ENCODE peak calls at places on chromosomes 13 and 19, in eight cellular contexts. R, G, C, H, W, U, D and I are unnamed samples. For H3K4me1, the result is how much of the 10 kb centered on the place peaks cover.

GRCh38 chr19:19464339-19465098 is 50.8 kb downstream of the TSSK6 start:
- DNase-seq in U (no peak), H (no peak), R (no peak), W (peak), C (no peak), G (peak), D (no peak), I (no peak)

GRCh38 chr13:78606471-78607408 is 3.4 kb upstream of the POU4F1 start:
- DNase-seq in C (no peak), R (no peak), W (no peak), D (no peak), H (no peak), U (no peak), G (no peak), I (no peak)

GRCh38 chr19:40603071-40603718 is 2.0 kb downstream of the LTBP4 start:
- DNase-seq in D (no peak), R (no peak), C (peak), G (no peak), W (peak), H (no peak), U (no peak), I (no peak)

GRCh38 chr13:105030851-105031250 is 1504.6 kb downstream of the EFNB2 start:
- DNase-seq in U (no peak), C (no peak), R (no peak), H (no peak), D (no peak), W (no peak), G (no peak), I (no peak)

GRCh38 chr19:40466219-40467006 is at the start of gene SPTBN4:
- DNase-seq in R (peak), C (peak), W (no peak), H (peak), G (peak), D (no peak), U (peak), I (no peak)

GRCh38 chr19:15101479-15102082 is 5.6 kb upstream of the SYDE1 start:
- DNase-seq in C (peak), D (no peak), H (no peak), G (peak), W (peak), R (peak), U (no peak), I (peak)

GRCh38 chr13:41649659-41650058 is 192.3 kb downstream of the RGCC start:
- DNase-seq in G (no peak), D (no peak), C (no peak), R (no peak), H (no peak), U (no peak), W (peak), I (no peak)

GRCh38 chr13:51771418-51772104 is 32.4 kb downstream of the DHRS12 start:
- DNase-seq in D (no peak), G (peak), W (no peak), U (no peak), C (no peak), R (no peak), H (no peak), I (no peak)

GRCh38 chr19:8355631-8356402 is 8.1 kb upstream of the ANGPTL4 start:
- DNase-seq in H (peak), C (no peak), U (no peak), W (peak), G (peak), R (no peak), D (peak), I (no peak)

GRCh38 chr19:55305983-55306562 is 19.1 kb downstream of the TMEM150B start:
- DNase-seq in R (no peak), C (no peak), G (no peak), D (no peak), U (no peak), H (no peak), W (no peak), I (no peak)

GRCh38 chr19:50331187-50332013 is 2.2 kb upstream of the KCNC3 start:
- DNase-seq in H (peak), C (no peak), U (no peak), W (no peak), D (no peak), R (no peak), G (no peak), I (no peak)

GRCh38 chr19:16590876-16591802 is 18.9 kb upstream of the SLC35E1 start:
- DNase-seq in C (no peak), U (no peak), D (no peak), G (no peak), H (no peak), W (no peak), R (no peak), I (no peak)

GRCh38 chr13:114167445-114167844 is 11.6 kb upstream of the CFAP97D2 start:
- DNase-seq in D (no peak), C (no peak), H (no peak), G (peak), U (no peak), R (no peak), W (peak), I (no peak)

GRCh38 chr13:51347099-51347498 is 7.6 kb downstream of the SERPINE3 start:
- DNase-seq in D (no peak), W (no peak), C (no peak), R (no peak), H (no peak), G (no peak), U (no peak), I (no peak)

GRCh38 chr13:80742027-80742426 is 401.1 kb upstream of the SPRY2 start:
- DNase-seq in D (no peak), W (no peak), U (no peak), G (no peak), R (no peak), H (no peak), C (no peak), I (no peak)

GRCh38 chr19:1992759-1993260 is 22.7 kb downstream of the BTBD2 start:
- DNase-seq in R (no peak), U (no peak), D (no peak), G (no peak), H (no peak), C (peak), W (no peak), I (no peak)

GRCh38 chr19:16062789-16063188 is 13.5 kb upstream of the TPM4 start:
- DNase-seq in R (peak), G (peak), D (no peak), C (peak), H (no peak), U (peak), W (no peak), I (no peak)

GRCh38 chr19:10808937-10809655 is 26.9 kb downstream of the TMED1 start:
- DNase-seq in W (peak), G (no peak), U (no peak), D (no peak), C (no peak), R (no peak), H (no peak), I (no peak)

GRCh38 chr19:1116726-1117581 is 13.2 kb downstream of the GPX4 start:
- DNase-seq in U (no peak), W (no peak), G (no peak), H (no peak), R (no peak), C (no peak), D (no peak), I (no peak)

GRCh38 chr13:86269511-86269910 is 470.3 kb upstream of the SLITRK6 start:
- DNase-seq in R (no peak), G (no peak), C (no peak), D (no peak), H (no peak), U (no peak), W (no peak), I (no peak)

GRCh38 chr13:80029170-80029569 is 311.8 kb downstream of the SPRY2 start:
- DNase-seq in G (peak), R (no peak), C (peak), D (no peak), U (no peak), H (no peak), W (no peak), I (no peak)

GRCh38 chr13:112346173-112346898 is 29.8 kb upstream of the SPACA7 start:
- DNase-seq in G (no peak), C (no peak), U (no peak), H (no peak), R (no peak), D (no peak), W (no peak), I (no peak)

GRCh38 chr13:20230913-20231838 is 943 bp downstream of the GJB6 start:
- DNase-seq in U (no peak), C (no peak), R (no peak), D (no peak), W (no peak), G (no peak), H (no peak), I (no peak)

GRCh38 chr13:44420376-44421220 is 47.0 kb downstream of the SERP2 start:
- DNase-seq in H (no peak), D (no peak), W (no peak), C (peak), R (no peak), U (no peak), G (no peak), I (no peak)

GRCh38 chr19:49691243-49692101 is 556 bp downstream of the CPT1C start:
- DNase-seq in G (no peak), R (peak), U (no peak), C (peak), H (no peak), W (peak), D (no peak), I (no peak)

GRCh38 chr13:62357887-62358645 is 942.4 kb upstream of the PCDH20 start:
- DNase-seq in C (no peak), H (no peak), G (peak), D (no peak), W (peak), U (no peak), R (no peak), I (peak)

GRCh38 chr19:43446746-43447489 is 18.5 kb downstream of the LYPD3 start:
- DNase-seq in W (peak), C (peak), H (peak), U (peak), R (peak), D (peak), G (peak), I (no peak)

GRCh38 chr13:25725104-25725503 is 326.7 kb downstream of the SHISA2 start:
- DNase-seq in W (no peak), R (no peak), D (no peak), G (no peak), C (no peak), H (no peak), U (no peak), I (no peak)

GRCh38 chr13:53150568-53150967 is 122.0 kb downstream of the OLFM4 start:
- DNase-seq in W (no peak), R (no peak), C (no peak), H (no peak), D (no peak), U (no peak), G (peak), I (no peak)

GRCh38 chr13:26017932-26018690 is 33.7 kb downstream of the SHISA2 start:
- DNase-seq in C (no peak), W (peak), G (no peak), U (no peak), R (no peak), D (no peak), H (no peak), I (no peak)

GRCh38 chr13:35552172-35552844 is 75.8 kb upstream of the MAB21L1 start:
- DNase-seq in U (no peak), D (no peak), W (peak), G (no peak), C (no peak), H (no peak), R (no peak), I (no peak)

GRCh38 chr19:45770192-45771101 is 1.4 kb upstream of the SIX5 start:
- DNase-seq in U (peak), H (peak), R (peak), G (peak), C (peak), W (peak), D (peak), I (peak)
- H3K27ac ChIP-seq in U (peak), H (peak), R (peak), G (peak), C (peak), W (peak), D (peak), I (no peak)

GRCh38 chr19:46974181-46974580 is 45.5 kb upstream of the NPAS1 start:
- DNase-seq in G (no peak), D (no peak), C (no peak), R (no peak), W (no peak), H (no peak), U (no peak), I (no peak)
- H3K4me1 ChIP-seq in G (under half), D (under half), C (under half), R (under half), W (under half), H (under half), U (half or more), I (under half)

GRCh38 chr13:110214637-110215036 is 92.3 kb downstream of the COL4A1 start:
- DNase-seq in D (no peak), G (no peak), U (no peak), C (no peak), R (no peak), H (no peak), W (no peak), I (no peak)
- H3K27ac ChIP-seq in D (peak), G (no peak), U (no peak), C (no peak), R (no peak), H (no peak), W (peak), I (no peak)

GRCh38 chr13:110279684-110280083 is 27.3 kb downstream of the COL4A1 start:
- DNase-seq in U (no peak), W (no peak), H (no peak), C (no peak), D (no peak), G (no peak), R (no peak), I (no peak)
- H3K4me1 ChIP-seq in U (half or more), W (under half), H (under half), C (under half), D (under half), G (under half), R (under half), I (under half)

DNA sequence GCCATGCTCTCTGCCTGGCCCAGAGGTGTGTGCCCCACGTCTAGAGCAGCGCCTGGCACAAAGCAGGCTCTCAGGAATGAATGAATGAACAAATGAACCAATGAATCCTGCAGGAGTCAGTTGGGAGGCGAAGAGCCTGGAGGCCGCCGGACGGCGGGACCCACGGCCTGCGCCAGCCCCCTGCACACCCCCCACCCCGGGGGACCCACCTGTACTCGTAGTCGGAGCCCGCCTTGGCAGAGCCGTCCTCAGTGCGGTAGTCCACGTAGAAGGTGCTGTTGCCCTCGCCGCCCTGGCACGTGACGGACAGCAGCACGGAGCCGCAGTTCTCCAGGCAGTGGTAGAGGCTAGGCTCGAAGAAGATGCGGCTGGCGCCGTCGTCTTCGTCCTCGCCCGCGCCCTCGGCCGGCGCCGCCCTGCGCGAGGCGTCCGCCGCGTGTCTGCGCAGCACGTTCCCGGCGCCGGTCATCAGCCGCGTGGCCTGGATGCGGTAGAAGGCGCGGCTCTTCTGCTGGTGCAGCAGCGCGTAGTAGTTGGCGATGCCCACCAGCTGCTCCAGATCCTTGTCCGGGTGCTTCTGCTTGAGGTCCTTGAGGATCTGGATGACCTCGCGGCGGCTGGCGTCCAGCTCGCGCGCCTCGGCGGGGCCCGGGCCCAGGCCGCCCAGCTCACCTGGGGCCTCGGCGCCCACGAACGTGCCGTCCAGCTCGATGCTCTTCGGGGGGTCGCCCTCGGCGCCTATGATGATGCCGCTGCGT is 14.8 kb downstream of the SLC8A2 start:
- DNase-seq in W (no peak), C (no peak), G (no peak), R (no peak), H (no peak), D (no peak), U (no peak), I (no peak)
- H3K27ac ChIP-seq in W (no peak), C (no peak), G (no peak), R (no peak), H (no peak), D (no peak), U (no peak), I (no peak)

GRCh38 chr13:49733181-49733951 is 42.1 kb upstream of the EBPL start:
- DNase-seq in D (no peak), U (no peak), H (peak), G (peak), R (no peak), W (peak), C (no peak), I (no peak)

DNA sequence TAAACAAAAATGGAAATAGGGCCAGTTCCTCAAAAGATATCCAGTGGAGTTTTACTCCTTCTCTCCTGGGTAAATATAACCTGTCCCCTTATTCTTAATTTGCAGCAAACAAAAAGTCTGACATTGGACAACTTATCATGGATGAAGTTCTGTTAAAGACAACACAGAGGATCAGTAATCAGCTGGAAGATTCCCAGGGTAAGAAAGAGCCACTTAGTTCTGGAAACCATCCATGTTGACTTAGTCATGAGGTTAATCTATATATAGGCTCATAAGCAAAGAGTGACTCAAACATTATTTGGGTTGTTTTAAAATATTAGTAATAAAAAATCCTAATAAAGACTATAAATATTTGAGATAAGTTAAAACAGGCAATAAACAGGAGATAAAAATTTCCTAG is 40.5 kb upstream of the EBPL start:
- DNase-seq in H (no peak), C (no peak), G (no peak), D (no peak), W (peak), R (no peak), U (no peak), I (no peak)
- H3K4me1 ChIP-seq in H (under half), C (under half), G (under half), D (under half), W (under half), R (under half), U (under half), I (under half)